ENCODE peak calls at places on chromosome 9, in eight cellular contexts. One of them, this sample, is unnamed.

GRCh38 chr9:1978941-1979340 is 36.2 kb upstream of the SMARCA2 start:
- DNase-seq in fibroblast of the aortic adventitia: peak
- DNase-seq in Peyer's patch: no peak
- DNase-seq in fibroblast of pulmonary artery: peak
- DNase-seq in A673: no peak
- DNase-seq in body of pancreas: peak
- DNase-seq in dorsolateral prefrontal cortex: no peak
- DNase-seq in retinal pigment epithelial cell: no peak
- DNase-seq in this sample: peak

GRCh38 chr9:32716439-32716838 is 66.9 kb upstream of the TMEM215 start:
- DNase-seq in fibroblast of the aortic adventitia: no peak
- DNase-seq in Peyer's patch: no peak
- DNase-seq in fibroblast of pulmonary artery: no peak
- DNase-seq in A673: no peak
- DNase-seq in body of pancreas: no peak
- DNase-seq in dorsolateral prefrontal cortex: no peak
- DNase-seq in retinal pigment epithelial cell: no peak
- DNase-seq in this sample: no peak

GRCh38 chr9:37425298-37425752 is 2.8 kb downstream of the GRHPR start:
- DNase-seq in fibroblast of the aortic adventitia: no peak
- DNase-seq in Peyer's patch: no peak
- DNase-seq in fibroblast of pulmonary artery: no peak
- DNase-seq in A673: peak
- DNase-seq in body of pancreas: no peak
- DNase-seq in dorsolateral prefrontal cortex: no peak
- DNase-seq in retinal pigment epithelial cell: no peak
- DNase-seq in this sample: peak

GRCh38 chr9:92850898-92851297 is 26.9 kb downstream of the ZNF484 start:
- DNase-seq in fibroblast of the aortic adventitia: no peak
- DNase-seq in Peyer's patch: no peak
- DNase-seq in fibroblast of pulmonary artery: no peak
- DNase-seq in A673: no peak
- DNase-seq in body of pancreas: no peak
- DNase-seq in dorsolateral prefrontal cortex: no peak
- DNase-seq in retinal pigment epithelial cell: no peak
- DNase-seq in this sample: no peak

GRCh38 chr9:109449036-109449798 is 48.9 kb downstream of the PTPN3 start:
- DNase-seq in fibroblast of the aortic adventitia: no peak
- DNase-seq in Peyer's patch: no peak
- DNase-seq in fibroblast of pulmonary artery: no peak
- DNase-seq in A673: peak
- DNase-seq in body of pancreas: no peak
- DNase-seq in dorsolateral prefrontal cortex: no peak
- DNase-seq in retinal pigment epithelial cell: no peak
- DNase-seq in this sample: no peak

GRCh38 chr9:30484690-30485089 is 1899.8 kb upstream of the ACO1 start:
- DNase-seq in fibroblast of the aortic adventitia: no peak
- DNase-seq in Peyer's patch: no peak
- DNase-seq in fibroblast of pulmonary artery: no peak
- DNase-seq in A673: no peak
- DNase-seq in body of pancreas: no peak
- DNase-seq in dorsolateral prefrontal cortex: no peak
- DNase-seq in retinal pigment epithelial cell: no peak
- DNase-seq in this sample: no peak

GRCh38 chr9:36487482-36488321 is 85.0 kb upstream of the MELK start:
- DNase-seq in fibroblast of the aortic adventitia: peak
- DNase-seq in Peyer's patch: peak
- DNase-seq in fibroblast of pulmonary artery: peak
- DNase-seq in A673: peak
- DNase-seq in body of pancreas: peak
- DNase-seq in dorsolateral prefrontal cortex: peak
- DNase-seq in retinal pigment epithelial cell: peak
- DNase-seq in this sample: peak

GRCh38 chr9:89592963-89593775 is 11.6 kb upstream of the GADD45G start:
- DNase-seq in fibroblast of the aortic adventitia: no peak
- DNase-seq in Peyer's patch: no peak
- DNase-seq in fibroblast of pulmonary artery: peak
- DNase-seq in A673: peak
- DNase-seq in body of pancreas: no peak
- DNase-seq in dorsolateral prefrontal cortex: no peak
- DNase-seq in retinal pigment epithelial cell: no peak
- DNase-seq in this sample: peak

GRCh38 chr9:6692891-6693361 is 47.4 kb upstream of the GLDC start:
- DNase-seq in fibroblast of the aortic adventitia: no peak
- DNase-seq in Peyer's patch: no peak
- DNase-seq in fibroblast of pulmonary artery: no peak
- DNase-seq in A673: no peak
- DNase-seq in body of pancreas: no peak
- DNase-seq in dorsolateral prefrontal cortex: no peak
- DNase-seq in retinal pigment epithelial cell: no peak
- DNase-seq in this sample: no peak

GRCh38 chr9:112065781-112066606 is 109.1 kb downstream of the SUSD1 start:
- DNase-seq in fibroblast of the aortic adventitia: peak
- DNase-seq in Peyer's patch: peak
- DNase-seq in fibroblast of pulmonary artery: peak
- DNase-seq in A673: peak
- DNase-seq in body of pancreas: peak
- DNase-seq in dorsolateral prefrontal cortex: no peak
- DNase-seq in retinal pigment epithelial cell: no peak
- DNase-seq in this sample: peak

GRCh38 chr9:129143031-129143441 is 31.8 kb downstream of the PTPA start:
- DNase-seq in fibroblast of the aortic adventitia: peak
- DNase-seq in Peyer's patch: peak
- DNase-seq in fibroblast of pulmonary artery: peak
- DNase-seq in A673: peak
- DNase-seq in body of pancreas: peak
- DNase-seq in dorsolateral prefrontal cortex: peak
- DNase-seq in retinal pigment epithelial cell: peak
- DNase-seq in this sample: peak

GRCh38 chr9:2623046-2623865 is 1.7 kb downstream of the VLDLR start:
- DNase-seq in fibroblast of the aortic adventitia: peak
- DNase-seq in Peyer's patch: peak
- DNase-seq in fibroblast of pulmonary artery: peak
- DNase-seq in A673: peak
- DNase-seq in body of pancreas: peak
- DNase-seq in dorsolateral prefrontal cortex: peak
- DNase-seq in retinal pigment epithelial cell: no peak
- DNase-seq in this sample: peak

GRCh38 chr9:84966876-84967830 is 297.6 kb downstream of the NTRK2 start:
- DNase-seq in fibroblast of the aortic adventitia: no peak
- DNase-seq in Peyer's patch: no peak
- DNase-seq in fibroblast of pulmonary artery: no peak
- DNase-seq in A673: peak
- DNase-seq in body of pancreas: no peak
- DNase-seq in dorsolateral prefrontal cortex: peak
- DNase-seq in retinal pigment epithelial cell: no peak
- DNase-seq in this sample: no peak
- TF ChIP-seq CTCF in fibroblast of the aortic adventitia: no peak
- TF ChIP-seq CTCF in Peyer's patch: no peak
- TF ChIP-seq CTCF in fibroblast of pulmonary artery: no peak
- TF ChIP-seq CTCF in A673: peak
- TF ChIP-seq CTCF in body of pancreas: no peak
- TF ChIP-seq CTCF in dorsolateral prefrontal cortex: peak
- TF ChIP-seq CTCF in retinal pigment epithelial cell: peak
- TF ChIP-seq CTCF in this sample: no peak

GRCh38 chr9:136675477-136676296 is 11.6 kb downstream of the AGPAT2 start:
- DNase-seq in fibroblast of the aortic adventitia: no peak
- DNase-seq in Peyer's patch: peak
- DNase-seq in fibroblast of pulmonary artery: no peak
- DNase-seq in A673: no peak
- DNase-seq in body of pancreas: peak
- DNase-seq in dorsolateral prefrontal cortex: no peak
- DNase-seq in retinal pigment epithelial cell: no peak
- DNase-seq in this sample: no peak

GRCh38 chr9:136673970-136674785 is 11.5 kb downstream of the EGFL7 start:
- DNase-seq in fibroblast of the aortic adventitia: no peak
- DNase-seq in Peyer's patch: no peak
- DNase-seq in fibroblast of pulmonary artery: peak
- DNase-seq in A673: no peak
- DNase-seq in body of pancreas: no peak
- DNase-seq in dorsolateral prefrontal cortex: no peak
- DNase-seq in retinal pigment epithelial cell: no peak
- DNase-seq in this sample: no peak

GRCh38 chr9:136673088-136673969 is 10.6 kb downstream of the EGFL7 start:
- DNase-seq in fibroblast of the aortic adventitia: no peak
- DNase-seq in Peyer's patch: no peak
- DNase-seq in fibroblast of pulmonary artery: no peak
- DNase-seq in A673: no peak
- DNase-seq in body of pancreas: no peak
- DNase-seq in dorsolateral prefrontal cortex: no peak
- DNase-seq in retinal pigment epithelial cell: no peak
- DNase-seq in this sample: no peak

GRCh38 chr9:136676297-136676794 is 10.9 kb downstream of the AGPAT2 start:
- DNase-seq in fibroblast of the aortic adventitia: no peak
- DNase-seq in Peyer's patch: no peak
- DNase-seq in fibroblast of pulmonary artery: no peak
- DNase-seq in A673: no peak
- DNase-seq in body of pancreas: no peak
- DNase-seq in dorsolateral prefrontal cortex: no peak
- DNase-seq in retinal pigment epithelial cell: no peak
- DNase-seq in this sample: no peak

DNA sequence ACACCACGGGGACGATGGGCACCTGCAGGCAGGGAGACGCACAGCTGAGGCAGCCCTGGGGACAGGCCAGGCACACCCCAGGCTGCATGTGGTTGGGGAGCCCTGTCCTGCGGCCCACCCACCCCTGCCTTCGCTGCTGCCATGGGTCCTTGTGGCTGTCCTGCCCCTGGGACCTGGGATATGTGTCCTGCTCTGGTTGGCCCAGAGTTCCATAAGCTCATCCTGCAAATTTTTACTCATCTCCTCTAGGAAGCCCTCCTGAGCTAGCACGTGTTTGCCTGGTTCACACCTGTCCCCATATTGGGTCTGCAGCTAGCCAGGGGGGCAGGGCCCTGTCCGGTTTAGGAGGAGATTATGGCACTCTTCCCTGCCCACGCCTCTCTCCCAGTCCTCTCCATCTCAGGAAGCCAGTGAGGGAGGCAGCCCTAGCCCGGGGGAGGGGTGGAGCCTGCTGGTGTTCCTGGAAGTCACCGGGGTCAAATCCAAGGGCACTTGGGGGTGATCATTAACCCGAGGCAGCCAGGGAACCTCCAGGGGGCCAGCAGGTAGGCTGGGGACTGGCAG is 12.2 kb downstream of the EGFL7 start:
- DNase-seq in fibroblast of the aortic adventitia: no peak
- DNase-seq in Peyer's patch: peak
- DNase-seq in fibroblast of pulmonary artery: peak
- DNase-seq in A673: no peak
- DNase-seq in body of pancreas: peak
- DNase-seq in dorsolateral prefrontal cortex: no peak
- DNase-seq in retinal pigment epithelial cell: no peak
- DNase-seq in this sample: no peak
- H3K4me3 ChIP-seq in fibroblast of the aortic adventitia: no peak
- H3K4me3 ChIP-seq in Peyer's patch: no peak
- H3K4me3 ChIP-seq in fibroblast of pulmonary artery: no peak
- H3K4me3 ChIP-seq in A673: no peak
- H3K4me3 ChIP-seq in body of pancreas: no peak
- H3K4me3 ChIP-seq in dorsolateral prefrontal cortex: no peak
- H3K4me3 ChIP-seq in retinal pigment epithelial cell: no peak
- H3K4me3 ChIP-seq in this sample: no peak

DNA sequence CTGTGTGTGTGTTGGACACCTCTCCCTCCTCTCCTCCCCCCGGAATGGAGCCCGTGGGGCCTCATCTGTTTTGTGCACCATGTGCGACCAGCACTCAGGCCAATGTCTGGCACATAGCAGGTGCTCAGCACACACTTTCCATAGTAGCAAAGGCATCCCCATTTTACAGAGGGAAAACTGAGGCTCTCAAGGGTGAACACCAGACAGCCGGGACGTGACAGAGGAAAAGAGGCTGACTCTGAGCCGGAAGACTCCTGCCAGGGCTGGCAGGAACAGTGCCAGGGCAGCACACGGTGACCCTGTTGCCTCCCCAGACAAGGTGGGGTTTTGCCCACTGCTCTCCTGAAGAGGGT is 1.8 kb upstream of the AGPAT2 start:
- DNase-seq in fibroblast of the aortic adventitia: no peak
- DNase-seq in Peyer's patch: no peak
- DNase-seq in fibroblast of pulmonary artery: no peak
- DNase-seq in A673: no peak
- DNase-seq in body of pancreas: no peak
- DNase-seq in dorsolateral prefrontal cortex: no peak
- DNase-seq in retinal pigment epithelial cell: no peak
- DNase-seq in this sample: no peak
- TF ChIP-seq CTCF in fibroblast of the aortic adventitia: no peak
- TF ChIP-seq CTCF in Peyer's patch: no peak
- TF ChIP-seq CTCF in fibroblast of pulmonary artery: no peak
- TF ChIP-seq CTCF in A673: no peak
- TF ChIP-seq CTCF in body of pancreas: no peak
- TF ChIP-seq CTCF in dorsolateral prefrontal cortex: no peak
- TF ChIP-seq CTCF in retinal pigment epithelial cell: no peak
- TF ChIP-seq CTCF in this sample: no peak

GRCh38 chr9:108086624-108087023 is 597.1 kb upstream of the KLF4 start:
- DNase-seq in fibroblast of the aortic adventitia: no peak
- DNase-seq in Peyer's patch: no peak
- DNase-seq in fibroblast of pulmonary artery: no peak
- DNase-seq in A673: no peak
- DNase-seq in body of pancreas: no peak
- DNase-seq in dorsolateral prefrontal cortex: no peak
- DNase-seq in retinal pigment epithelial cell: no peak
- DNase-seq in this sample: no peak
- H3K4me3 ChIP-seq in fibroblast of the aortic adventitia: no peak
- H3K4me3 ChIP-seq in Peyer's patch: no peak
- H3K4me3 ChIP-seq in fibroblast of pulmonary artery: no peak
- H3K4me3 ChIP-seq in A673: no peak
- H3K4me3 ChIP-seq in body of pancreas: no peak
- H3K4me3 ChIP-seq in dorsolateral prefrontal cortex: no peak
- H3K4me3 ChIP-seq in retinal pigment epithelial cell: no peak
- H3K4me3 ChIP-seq in this sample: no peak

This sample was measured in fibroblast of mammary gland.